ENCODE peak calls at places on chromosomes 5 and 9, in six cellular contexts. W, B, M, E, U and Q are unnamed samples.

GRCh38 chr5:177327539-177328522 is 16.1 kb upstream of the MXD3 start:
- DNase-seq in W (no peak), B (no peak), M (peak; percentile 84), E (peak; percentile 53), U (peak; percentile 21), Q (peak; percentile 56)

GRCh38 chr5:67063055-67063454 is 133.5 kb downstream of the CD180 start:
- DNase-seq in W (no peak), B (no peak), M (peak; percentile 44), E (no peak), U (no peak), Q (no peak)

GRCh38 chr9:73200694-73201432 is 49.2 kb downstream of the ANXA1 start:
- DNase-seq in W (peak; percentile 41), B (no peak), M (peak; percentile 60), E (no peak), U (no peak), Q (no peak)

GRCh38 chr9:86600291-86600690 is 246.1 kb upstream of the TUT7 start:
- DNase-seq in W (no peak), B (no peak), M (peak; percentile 18), E (no peak), U (no peak), Q (no peak)

GRCh38 chr9:38132956-38133355 is 63.9 kb upstream of the SHB start:
- DNase-seq in W (no peak), B (no peak), M (no peak), E (no peak), U (no peak), Q (no peak)

GRCh38 chr5:142587354-142587965 is 98.4 kb downstream of the FGF1 start:
- DNase-seq in W (peak; percentile 0), B (no peak), M (peak; percentile 65), E (no peak), U (no peak), Q (peak; percentile 28)

GRCh38 chr5:16913840-16914435 is 22.1 kb downstream of the MYO10 start:
- DNase-seq in W (no peak), B (no peak), M (no peak), E (peak; percentile 53), U (no peak), Q (no peak)

GRCh38 chr5:31317642-31318041 is 124.2 kb downstream of the CDH6 start:
- DNase-seq in W (no peak), B (no peak), M (no peak), E (no peak), U (no peak), Q (peak; percentile 58)

GRCh38 chr5:38607396-38607795 is 51.0 kb upstream of the LIFR start:
- DNase-seq in W (no peak), B (no peak), M (peak; percentile 96), E (no peak), U (no peak), Q (no peak)

GRCh38 chr9:87776481-87777373 is 50.8 kb downstream of the CTSL start:
- DNase-seq in W (no peak), B (no peak), M (no peak), E (no peak), U (no peak), Q (no peak)

GRCh38 chr9:20382460-20383071 is 239.7 kb downstream of the MLLT3 start:
- DNase-seq in W (no peak), B (no peak), M (peak; percentile 24), E (no peak), U (no peak), Q (no peak)

GRCh38 chr9:15389173-15389572 is 33.5 kb upstream of the SNAPC3 start:
- DNase-seq in W (no peak), B (no peak), M (no peak), E (no peak), U (no peak), Q (no peak)

GRCh38 chr9:114370985-114371335 is 16.8 kb downstream of the AKNA start:
- DNase-seq in W (no peak), B (no peak), M (no peak), E (no peak), U (no peak), Q (no peak)

GRCh38 chr5:44332360-44332971 is 56.8 kb downstream of the FGF10 start:
- DNase-seq in W (peak; percentile 42), B (no peak), M (peak; percentile 67), E (no peak), U (no peak), Q (peak; percentile 7)

GRCh38 chr9:135523521-135524129 is 2.4 kb downstream of the LCN1 start:
- DNase-seq in W (no peak), B (no peak), M (no peak), E (no peak), U (no peak), Q (peak; percentile 69)

GRCh38 chr5:29213475-29213874 is 1980.0 kb upstream of the CDH6 start:
- DNase-seq in W (no peak), B (no peak), M (no peak), E (no peak), U (no peak), Q (no peak)

GRCh38 chr9:34928921-34929320 is 29.2 kb upstream of the PHF24 start:
- DNase-seq in W (no peak), B (no peak), M (no peak), E (no peak), U (no peak), Q (no peak)

GRCh38 chr9:84170521-84171141 is 169.9 kb downstream of the SLC28A3 start:
- DNase-seq in W (no peak), B (no peak), M (peak; percentile 98), E (peak; percentile 80), U (peak; percentile 67), Q (peak; percentile 58)

GRCh38 chr5:100676807-100677631 is 141.8 kb downstream of the FAM174A start:
- DNase-seq in W (peak; percentile 94), B (no peak), M (peak; percentile 54), E (no peak), U (no peak), Q (no peak)

GRCh38 chr9:115498338-115498737 is 380.4 kb upstream of the TNC start:
- DNase-seq in W (no peak), B (no peak), M (no peak), E (no peak), U (no peak), Q (no peak)